ENCODE peak calls at places on chromosomes 3 and 15, in seven cellular contexts. Z, X, S, G, P, J and L are unnamed samples.

GRCh38 chr3:102454101-102454625 is 19.3 kb downstream of the ZPLD1 start:
- DNase-seq in Z (no peak), X (no peak), P (no peak), S (no peak), G (no peak), J (no peak), L (no peak)

GRCh38 chr15:60840703-60841411 is 361.9 kb upstream of the ICE2 start:
- DNase-seq in P (peak), Z (no peak), J (no peak), G (no peak), S (no peak), X (no peak), L (no peak)

GRCh38 chr15:89513284-89513683 is 16.9 kb upstream of the RHCG start:
- DNase-seq in J (no peak), S (no peak), P (no peak), Z (no peak), G (no peak), X (no peak), L (no peak)

GRCh38 chr3:115903843-115904242 is 280.5 kb downstream of the GAP43 start:
- DNase-seq in Z (no peak), G (no peak), P (no peak), S (no peak), J (no peak), X (no peak), L (no peak)

GRCh38 chr3:9946112-9947024 is 5.8 kb downstream of the PRRT3 start:
- DNase-seq in Z (peak), S (peak), X (peak), G (peak), J (peak), P (peak), L (peak)

GRCh38 chr3:138468886-138469285 is 34.5 kb downstream of the ESYT3 start:
- DNase-seq in S (peak), Z (no peak), G (no peak), P (no peak), J (no peak), X (no peak), L (peak)

GRCh38 chr3:146537603-146538002 is 6.8 kb downstream of the PLSCR1 start:
- DNase-seq in X (no peak), Z (no peak), P (no peak), J (no peak), G (no peak), S (no peak), L (no peak)

GRCh38 chr15:66877558-66878285 is 175.7 kb downstream of the SMAD6 start:
- DNase-seq in J (no peak), S (no peak), P (no peak), X (no peak), G (no peak), Z (no peak), L (no peak)

GRCh38 chr3:153144779-153145178 is 17.2 kb upstream of the RAP2B start:
- DNase-seq in G (no peak), Z (no peak), S (no peak), P (no peak), X (peak), J (no peak), L (peak)

GRCh38 chr3:15420871-15421270 is 6.5 kb downstream of the METTL6 start:
- DNase-seq in Z (no peak), P (no peak), X (no peak), S (no peak), J (no peak), G (no peak), L (no peak)

GRCh38 chr3:124938896-124939295 is 4.3 kb upstream of the MUC13 start:
- DNase-seq in J (no peak), G (no peak), Z (no peak), P (no peak), S (no peak), X (no peak), L (no peak)

GRCh38 chr3:153625506-153625905 is 463.5 kb downstream of the RAP2B start:
- DNase-seq in X (peak), G (no peak), P (no peak), J (no peak), Z (no peak), S (no peak), L (no peak)

GRCh38 chr15:90790057-90790456 is 72.9 kb downstream of the BLM start:
- DNase-seq in P (no peak), S (no peak), Z (peak), X (no peak), G (no peak), J (no peak), L (no peak)

GRCh38 chr15:51403072-51403878 is 61.8 kb downstream of the GLDN start:
- DNase-seq in Z (no peak), J (peak), P (no peak), X (peak), G (no peak), S (no peak), L (peak)

GRCh38 chr3:154324919-154325318 is 632 bp upstream of the DHX36 start:
- DNase-seq in G (no peak), X (no peak), S (no peak), Z (no peak), P (no peak), J (no peak), L (peak)

GRCh38 chr3:128060473-128061381 is 8.5 kb downstream of the SEC61A1 start:
- DNase-seq in P (no peak), X (peak), G (no peak), S (no peak), J (no peak), Z (no peak), L (no peak)

GRCh38 chr3:5002174-5002870 is 23.1 kb downstream of the BHLHE40 start:
- DNase-seq in G (no peak), J (no peak), S (no peak), X (no peak), P (no peak), Z (no peak), L (no peak)

GRCh38 chr3:5463986-5464385 is 276.5 kb downstream of the EDEM1 start:
- DNase-seq in X (no peak), G (no peak), Z (no peak), J (no peak), P (no peak), S (no peak), L (no peak)

GRCh38 chr15:100715571-100716455 is 113.4 kb downstream of the ASB7 start:
- DNase-seq in J (no peak), X (peak), Z (peak), P (no peak), G (peak), S (peak), L (no peak)

GRCh38 chr3:53142986-53143385 is 12.8 kb upstream of the RFT1 start:
- DNase-seq in Z (no peak), J (no peak), P (no peak), G (no peak), X (no peak), S (no peak), L (no peak)